ENCODE peak calls at places on chromosomes 3 and 15, in five cellular contexts. K, X, W, V and R are unnamed samples.

GRCh38 chr15:98734472-98735284 is 86.3 kb downstream of the IGF1R start:
- DNase-seq in V (no peak), W (peak; percentile 88), K (peak; percentile 48), X (no peak), R (no peak)

GRCh38 chr3:133574260-133574881 is 885 bp downstream of the CDV3 start:
- DNase-seq in W (peak; percentile 44), X (peak; percentile 58), K (peak; percentile 80), V (peak; percentile 60), R (peak; percentile 85)

GRCh38 chr15:46848704-46849103 is 868.6 kb upstream of the SEMA6D start:
- DNase-seq in W (no peak), V (no peak), X (no peak), K (peak; percentile 19), R (no peak)

GRCh38 chr3:131794766-131795381 is 239.9 kb downstream of the CPNE4 start:
- DNase-seq in X (no peak), K (peak; percentile 52), W (peak; percentile 24), V (peak; percentile 47), R (peak; percentile 40)

GRCh38 chr15:89679221-89679620 is at the start of gene PLIN1:
- DNase-seq in K (no peak), V (no peak), X (no peak), W (no peak), R (no peak)

GRCh38 chr3:117628896-117629295 is 919.3 kb downstream of the TUSC7 start:
- DNase-seq in X (no peak), V (no peak), K (peak; percentile 92), W (no peak), R (peak; percentile 64)

GRCh38 chr3:154522031-154522430 is 92.0 kb upstream of the GPR149 start:
- DNase-seq in W (no peak), K (no peak), V (no peak), X (no peak), R (no peak)

GRCh38 chr3:17730318-17730967 is 12.0 kb downstream of the TBC1D5 start:
- DNase-seq in V (peak; percentile 98), X (no peak), W (peak; percentile 15), K (peak; percentile 49), R (no peak)

GRCh38 chr3:118636841-118637240 is 397.8 kb downstream of the IGSF11 start:
- DNase-seq in K (no peak), W (peak; percentile 39), V (peak; percentile 2), X (no peak), R (peak; percentile 7)

GRCh38 chr3:127711021-127711420 is 38.3 kb downstream of the ABTB1 start:
- DNase-seq in X (no peak), W (no peak), K (no peak), V (no peak), R (no peak)

GRCh38 chr3:131025500-131025899 is 1.1 kb downstream of the ASTE1 start:
- DNase-seq in K (no peak), V (no peak), W (no peak), X (no peak), R (no peak)

GRCh38 chr3:43691120-43692002 is 623 bp downstream of the ABHD5 start:
- DNase-seq in K (peak; percentile 22), X (no peak), V (peak; percentile 91), W (peak; percentile 30), R (peak; percentile 73)

GRCh38 chr3:136942796-136943195 is 15.0 kb upstream of the IL20RB start:
- DNase-seq in V (no peak), X (no peak), W (no peak), K (no peak), R (no peak)

GRCh38 chr3:136937175-136937574 is 20.6 kb upstream of the IL20RB start:
- DNase-seq in W (no peak), X (no peak), V (no peak), K (no peak), R (no peak)

GRCh38 chr3:136939489-136939888 is 18.3 kb upstream of the IL20RB start:
- DNase-seq in X (no peak), V (no peak), K (no peak), W (no peak), R (no peak)

GRCh38 chr3:136937886-136938285 is 19.9 kb upstream of the IL20RB start:
- DNase-seq in K (no peak), W (no peak), V (no peak), X (no peak), R (no peak)

DNA sequence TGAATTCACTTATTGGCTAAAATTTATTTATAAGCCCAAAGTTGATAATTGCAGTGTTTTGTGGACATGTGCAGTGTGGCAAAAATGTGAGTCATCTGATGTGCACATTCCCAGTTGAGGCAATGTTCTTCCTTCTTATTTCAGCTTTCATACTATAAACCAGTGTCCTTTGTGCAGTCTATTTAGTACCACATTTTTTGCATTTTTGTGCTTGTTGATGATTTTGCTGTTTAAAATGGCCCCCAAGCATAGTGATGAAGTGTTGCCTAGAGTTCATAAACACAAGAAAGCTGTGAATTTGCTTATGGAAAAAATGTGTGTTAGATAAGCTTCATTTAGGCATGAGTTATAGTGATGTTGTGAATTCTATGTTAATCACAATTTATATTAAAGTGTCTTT is 19.4 kb upstream of the IL20RB start:
- DNase-seq in X (no peak), V (no peak), W (no peak), K (peak; percentile 65), R (no peak)
- TF ChIP-seq MXI1 in X (no peak), V (no peak), W (no peak), K (no peak), R (no peak)

DNA sequence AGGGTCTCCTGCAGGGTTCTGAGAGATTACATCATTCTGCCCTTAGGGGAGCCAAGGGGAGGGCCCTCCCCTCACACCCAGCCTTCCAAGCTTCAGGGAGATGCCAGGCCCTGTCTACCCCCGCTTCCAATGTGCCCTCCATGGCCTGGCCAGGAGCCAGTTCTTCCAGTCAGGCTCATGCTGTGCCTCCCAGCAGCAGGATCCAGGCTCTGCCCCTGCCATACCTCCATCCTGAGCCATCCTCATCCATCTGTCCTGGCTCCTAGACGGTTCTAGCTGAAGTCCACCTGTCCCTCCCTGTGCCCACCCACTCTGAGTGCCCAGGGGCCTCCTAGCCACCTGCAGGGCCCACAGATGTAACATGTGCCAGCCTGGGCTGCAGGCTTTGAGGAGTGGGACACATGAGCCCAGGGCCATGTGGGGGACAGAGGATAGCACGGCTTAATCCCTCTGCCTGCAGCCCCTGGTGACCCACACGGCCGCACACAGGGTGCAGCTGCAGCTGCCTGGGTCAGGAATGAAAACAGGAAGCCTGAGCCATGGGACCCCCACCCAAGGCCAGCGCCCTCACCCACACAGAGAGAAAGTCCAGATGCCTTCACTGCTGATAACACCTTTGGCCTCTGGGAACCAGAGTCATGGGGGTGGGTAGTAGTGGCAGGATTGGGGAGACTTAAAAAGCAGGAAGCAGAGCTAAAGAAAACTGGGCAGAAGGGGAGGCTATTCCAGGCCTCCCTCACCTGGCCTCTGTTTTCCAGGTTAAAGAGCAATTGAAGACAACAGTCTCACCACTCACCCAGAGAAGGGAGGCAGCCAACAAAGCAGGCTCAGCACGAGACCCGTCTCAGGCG is 11.8 kb downstream of the PLCD1 start:
- DNase-seq in V (peak; percentile 64), X (no peak), K (no peak), W (no peak), R (peak; percentile 69)
- TF ChIP-seq MXI1 in V (no peak), X (no peak), K (no peak), W (no peak), R (no peak)

GRCh38 chr15:95603802-95604201 is 726.7 kb upstream of the NR2F2 start:
- DNase-seq in W (no peak), V (no peak), X (no peak), K (peak; percentile 23), R (no peak)

GRCh38 chr15:95605098-95605497 is 725.4 kb upstream of the NR2F2 start:
- DNase-seq in X (no peak), K (no peak), V (no peak), W (no peak), R (no peak)

GRCh38 chr15:95601525-95601924 is 729.0 kb upstream of the NR2F2 start:
- DNase-seq in X (no peak), V (no peak), W (no peak), K (no peak), R (no peak)

GRCh38 chr15:95606551-95606950 is 723.9 kb upstream of the NR2F2 start:
- DNase-seq in X (no peak), V (no peak), K (no peak), W (no peak), R (no peak)

DNA sequence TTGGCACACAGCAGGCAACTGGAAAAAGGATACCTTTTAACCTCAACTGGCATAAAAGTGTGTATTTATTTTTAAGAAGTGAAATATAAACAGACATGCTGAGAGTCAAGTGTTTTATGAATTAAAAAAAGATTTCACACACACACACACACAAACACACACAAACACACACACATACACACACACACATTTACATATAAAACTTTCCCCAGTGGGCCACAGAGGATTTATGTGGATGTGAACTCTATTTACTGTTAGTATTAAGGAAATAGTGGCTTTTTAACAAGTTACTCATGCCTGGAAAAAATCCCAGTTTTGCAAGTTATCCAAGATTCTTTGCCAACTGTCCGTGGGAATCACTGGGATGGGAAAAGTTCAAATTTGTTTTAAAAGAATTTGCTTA is 725.9 kb upstream of the NR2F2 start:
- DNase-seq in W (no peak), X (no peak), K (peak; percentile 94), V (no peak), R (no peak)
- TF ChIP-seq MXI1 in W (no peak), X (no peak), K (no peak), V (no peak), R (no peak)

DNA sequence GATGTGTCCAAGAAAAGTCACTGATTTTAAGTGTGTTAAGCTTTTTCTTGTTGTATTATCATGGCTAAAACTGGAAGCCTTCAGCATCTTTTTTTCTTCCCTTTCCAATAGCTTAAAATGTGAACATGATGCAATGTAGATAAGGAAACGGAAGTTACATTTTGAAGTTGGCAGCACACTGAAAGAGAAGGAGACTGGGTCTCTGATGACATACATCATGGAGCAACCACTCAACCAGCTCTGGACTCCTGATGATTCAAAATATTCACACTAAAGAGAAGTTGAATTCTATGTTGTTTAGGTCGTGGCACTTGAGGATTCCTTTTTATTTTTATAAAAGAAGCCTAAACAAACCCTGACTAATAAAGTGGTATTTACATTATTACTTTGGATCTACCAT is 488.3 kb upstream of the ALCAM start:
- DNase-seq in X (no peak), K (peak; percentile 76), W (no peak), V (no peak), R (no peak)
- TF ChIP-seq MXI1 in X (no peak), K (no peak), W (no peak), V (no peak), R (no peak)

DNA sequence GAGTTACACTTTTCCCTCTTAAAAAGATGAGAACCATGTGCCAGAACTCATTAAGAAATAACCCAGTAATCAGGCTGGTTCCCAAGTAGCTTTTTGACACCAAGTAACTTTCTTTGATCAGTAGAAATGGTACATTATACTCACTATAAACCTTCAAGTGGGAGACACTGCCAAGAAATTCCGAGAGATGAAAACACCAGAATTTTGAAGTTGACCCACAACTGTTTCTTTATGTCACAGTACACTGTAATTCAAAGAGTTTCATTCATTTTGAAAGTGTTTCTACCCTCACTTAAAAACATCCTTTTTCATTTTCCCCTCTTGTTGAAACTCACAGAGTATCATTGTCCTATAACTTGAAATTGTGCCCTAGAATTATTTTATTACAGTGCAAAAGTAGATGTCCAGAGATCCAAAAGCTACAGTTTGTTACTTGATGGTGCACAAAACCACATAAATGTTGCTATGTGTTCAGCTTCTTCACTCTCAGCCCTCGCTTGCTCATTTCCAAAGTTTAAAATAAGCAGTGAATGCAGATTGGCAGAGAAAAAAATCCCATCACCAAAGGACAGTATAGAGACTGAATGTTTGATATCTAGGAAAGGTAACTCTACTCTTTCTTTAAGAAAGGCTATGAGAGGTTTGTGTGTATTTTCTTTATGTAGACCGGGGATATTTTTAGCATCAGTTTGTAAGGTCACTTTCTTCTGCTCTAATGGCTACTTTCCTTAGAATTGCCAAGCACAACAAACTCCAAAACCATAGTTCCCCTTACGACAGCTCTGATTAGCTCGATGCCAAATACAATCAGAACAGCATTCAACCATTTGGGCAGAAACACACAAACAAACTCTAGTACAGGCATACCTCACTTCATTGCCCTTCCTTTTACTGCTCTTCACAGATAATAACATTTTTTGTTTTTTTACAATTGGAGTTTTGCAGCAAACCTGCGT is 164.3 kb upstream of the CCDC54 start:
- DNase-seq in K (peak; percentile 15), V (no peak), W (no peak), X (no peak), R (no peak)
- TF ChIP-seq MXI1 in K (no peak), V (no peak), W (no peak), X (no peak), R (no peak)